ENCODE peak calls at places on chromosomes 3 and 15, in four cellular contexts. Q is fibroblast of villous mesenchyme, E is ovary, A is RWPE1. J is an unnamed sample.
A peak's percentile ranks its signal among the peaks of the same experiment; 100 is the strongest.

GRCh38 chr3:32593903-32594525 is 23.4 kb upstream of the DYNC1LI1 start:
- DNase-seq in Q (peak; percentile 4), E (no peak), A (peak; percentile 3), J (no peak)

GRCh38 chr15:88878720-88879184 is 16.6 kb downstream of the HAPLN3 start:
- DNase-seq in Q (peak; percentile 60), E (no peak), A (peak; percentile 66), J (no peak)

GRCh38 chr3:10707089-10707983 is 108.7 kb upstream of the SLC6A11 start:
- DNase-seq in Q (no peak), E (no peak), A (no peak), J (no peak)

GRCh38 chr3:128991355-128991895 is 2.5 kb downstream of the CFAP92 start:
- DNase-seq in Q (no peak), E (no peak), A (no peak), J (no peak)

GRCh38 chr15:75666823-75667501 is 19.2 kb downstream of the SNX33 start:
- DNase-seq in Q (peak; percentile 97), E (no peak), A (peak; percentile 99), J (no peak)

GRCh38 chr3:126807795-126808194 is 103.8 kb downstream of the CHCHD6 start:
- DNase-seq in Q (peak; percentile 56), E (no peak), A (no peak), J (no peak)

GRCh38 chr3:61356678-61357077 is 105.4 kb upstream of the FHIT start:
- DNase-seq in Q (no peak), E (no peak), A (no peak), J (no peak)

GRCh38 chr15:74173545-74174215 is at the start of gene ISLR:
- DNase-seq in Q (peak; percentile 84), E (peak; percentile 73), A (no peak), J (no peak)

GRCh38 chr3:123722021-123722420 is 137.2 kb upstream of the HACD2 start:
- DNase-seq in Q (no peak), E (no peak), A (no peak), J (no peak)

GRCh38 chr15:101397521-101398003 is 91.9 kb downstream of the PCSK6 start:
- DNase-seq in Q (no peak), E (peak; percentile 4), A (no peak), J (no peak)

GRCh38 chr3:101484805-101485620 is 28.0 kb downstream of the SENP7 start:
- DNase-seq in Q (peak; percentile 53), E (no peak), A (peak; percentile 57), J (no peak)

GRCh38 chr3:188191460-188191859 is 37.5 kb downstream of the LPP start:
- DNase-seq in Q (no peak), E (no peak), A (no peak), J (no peak)

GRCh38 chr3:2511356-2511755 is 412.7 kb downstream of the CNTN4 start:
- DNase-seq in Q (no peak), E (no peak), A (no peak), J (no peak)

GRCh38 chr3:197550489-197550888 is 5.3 kb downstream of the BDH1 start:
- DNase-seq in Q (no peak), E (no peak), A (no peak), J (no peak)

GRCh38 chr3:65233561-65233960 is 545.8 kb upstream of the ADAMTS9 start:
- DNase-seq in Q (peak; percentile 7), E (no peak), A (no peak), J (no peak)

GRCh38 chr3:189724366-189724765 is 93.2 kb downstream of the TP63 start:
- DNase-seq in Q (peak; percentile 28), E (no peak), A (no peak), J (no peak)

GRCh38 chr3:124044961-124045360 is 53.0 kb upstream of the ROPN1 start:
- DNase-seq in Q (no peak), E (no peak), A (no peak), J (no peak)

GRCh38 chr15:84816694-84817460 is at the start of gene ALPK3:
- DNase-seq in Q (no peak), E (no peak), A (no peak), J (peak; percentile 48)

GRCh38 chr15:75037685-75038084 is 14.3 kb downstream of the PPCDC start:
- DNase-seq in Q (peak; percentile 14), E (no peak), A (no peak), J (no peak)

GRCh38 chr15:76336254-76337046 is at the start of gene ISL2:
- DNase-seq in Q (peak; percentile 72), E (no peak), A (peak; percentile 100), J (peak; percentile 73)

GRCh38 chr15:91342091-91342490 is 242.0 kb downstream of the SV2B start:
- DNase-seq in Q (no peak), E (no peak), A (no peak), J (no peak)

GRCh38 chr15:42100021-42100800 is 5.8 kb upstream of the PLA2G4D start:
- DNase-seq in Q (peak; percentile 7), E (no peak), A (no peak), J (no peak)

GRCh38 chr15:80800067-80800466 is 20.9 kb downstream of the CEMIP start:
- DNase-seq in Q (no peak), E (no peak), A (no peak), J (no peak)

GRCh38 chr15:98800437-98801233 is 152.3 kb downstream of the IGF1R start:
- DNase-seq in Q (peak; percentile 91), E (peak; percentile 58), A (peak; percentile 84), J (no peak)

GRCh38 chr3:127008236-127008635 is 25.3 kb downstream of the PLXNA1 start:
- DNase-seq in Q (no peak), E (no peak), A (no peak), J (no peak)

GRCh38 chr3:177196473-177197040 is 725 bp downstream of the TBL1XR1 start:
- DNase-seq in Q (peak; percentile 39), E (no peak), A (peak; percentile 48), J (peak; percentile 51)

GRCh38 chr3:76177650-76178049 is 392.3 kb upstream of the ZNF717 start:
- DNase-seq in Q (no peak), E (no peak), A (no peak), J (no peak)

GRCh38 chr3:8768364-8769087 is 887 bp downstream of the OXTR start:
- DNase-seq in Q (peak; percentile 31), E (no peak), A (no peak), J (no peak)

GRCh38 chr3:101890716-101891115 is 41.4 kb downstream of the NFKBIZ start:
- DNase-seq in Q (no peak), E (no peak), A (no peak), J (no peak)

GRCh38 chr15:60121845-60122244 is 117.7 kb downstream of the FOXB1 start:
- DNase-seq in Q (no peak), E (no peak), A (no peak), J (no peak)

GRCh38 chr3:27677554-27677953 is 44.6 kb downstream of the EOMES start:
- DNase-seq in Q (peak; percentile 93), E (peak; percentile 66), A (peak; percentile 80), J (no peak)

DNA sequence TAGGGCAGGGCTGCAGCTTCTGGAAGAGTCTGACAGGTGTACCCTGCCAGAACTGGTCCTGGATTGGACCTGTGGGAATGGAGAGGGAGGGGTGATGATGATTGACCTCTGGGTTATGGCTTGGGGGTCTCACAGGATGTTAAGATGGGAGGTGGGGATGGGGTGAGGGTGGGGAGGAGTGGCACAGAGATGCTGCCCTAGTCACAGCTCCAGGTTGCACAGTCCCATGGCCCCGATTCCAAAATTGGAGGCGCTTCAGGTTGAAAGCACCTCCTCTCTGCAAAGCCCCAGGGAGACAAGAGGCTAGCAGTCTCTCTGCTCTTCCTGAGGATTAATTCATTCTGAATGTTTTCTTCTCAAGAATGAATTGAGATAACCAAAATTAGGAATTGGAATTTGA is 101.4 kb downstream of the FAM43A start:
- DNase-seq in Q (no peak), E (no peak), A (no peak), J (no peak)
- TF ChIP-seq CTCF in Q (no peak), E (no peak), A (no peak), J (no peak)

GRCh38 chr15:46309914-46310313 is 675.1 kb downstream of the SQOR start:
- DNase-seq in Q (no peak), E (no peak), A (no peak), J (no peak)

GRCh38 chr15:46304320-46304719 is 669.5 kb downstream of the SQOR start:
- DNase-seq in Q (no peak), E (no peak), A (no peak), J (no peak)
- TF ChIP-seq CTCF in Q (peak; percentile 28), E (no peak), A (peak; percentile 40), J (peak; percentile 27)

GRCh38 chr3:154552338-154552737 is 122.3 kb upstream of the GPR149 start:
- DNase-seq in Q (no peak), E (no peak), A (no peak), J (no peak)
- TF ChIP-seq CTCF in Q (no peak), E (no peak), A (no peak), J (no peak)

GRCh38 chr15:66252411-66253295 is 897 bp downstream of the MEGF11 start:
- DNase-seq in Q (peak; percentile 42), E (peak; percentile 25), A (peak; percentile 81), J (peak; percentile 79)
- TF ChIP-seq CTCF in Q (peak; percentile 74), E (peak; percentile 28), A (peak; percentile 95), J (peak; percentile 59)

GRCh38 chr3:16122661-16123060 is 51.8 kb upstream of the GALNT15 start:
- DNase-seq in Q (no peak), E (no peak), A (no peak), J (no peak)

GRCh38 chr3:16124636-16125035 is 49.8 kb upstream of the GALNT15 start:
- DNase-seq in Q (peak; percentile 94), E (no peak), A (peak; percentile 63), J (no peak)

GRCh38 chr3:16130066-16130465 is 44.4 kb upstream of the GALNT15 start:
- DNase-seq in Q (peak; percentile 74), E (no peak), A (no peak), J (no peak)

GRCh38 chr3:16126634-16127033 is 47.8 kb upstream of the GALNT15 start:
- DNase-seq in Q (no peak), E (no peak), A (no peak), J (no peak)

GRCh38 chr3:16127257-16127656 is 47.2 kb upstream of the GALNT15 start:
- DNase-seq in Q (no peak), E (no peak), A (no peak), J (no peak)
- TF ChIP-seq CTCF in Q (no peak), E (no peak), A (no peak), J (no peak)

GRCh38 chr15:77985031-77985930 is 92.2 kb downstream of the TBC1D2B start:
- DNase-seq in Q (no peak), E (peak; percentile 9), A (no peak), J (no peak)

GRCh38 chr15:77984446-77984861 is 93.1 kb downstream of the TBC1D2B start:
- DNase-seq in Q (no peak), E (peak; percentile 7), A (no peak), J (no peak)

GRCh38 chr15:77983091-77983707 is 94.3 kb downstream of the TBC1D2B start:
- DNase-seq in Q (no peak), E (no peak), A (no peak), J (no peak)

GRCh38 chr15:77982127-77982490 is 95.4 kb downstream of the TBC1D2B start:
- DNase-seq in Q (no peak), E (no peak), A (no peak), J (no peak)

GRCh38 chr15:77983708-77984445 is 93.6 kb downstream of the TBC1D2B start:
- DNase-seq in Q (no peak), E (no peak), A (no peak), J (no peak)
- TF ChIP-seq CTCF in Q (peak; percentile 24), E (no peak), A (no peak), J (no peak)

GRCh38 chr3:86978111-86978528 is 12.8 kb downstream of the VGLL3 start:
- DNase-seq in Q (no peak), E (no peak), A (no peak), J (no peak)
- TF ChIP-seq CTCF in Q (no peak), E (no peak), A (no peak), J (no peak)